ENCODE peak calls at places on chromosomes 2 and 18, in five cellular contexts. S is HCEC 1CT, E is upper lobe of right lung, D is WERI-Rb-1, H is neural progenitor cell. X is an unnamed sample.

GRCh38 chr2:60311524-60311923 is 241.9 kb downstream of the BCL11A start:
- DNase-seq in S (no peak), E (no peak), D (no peak), H (no peak), X (no peak)

GRCh38 chr2:225512469-225512868 is 113.0 kb downstream of the NYAP2 start:
- DNase-seq in S (no peak), E (no peak), D (no peak), H (no peak), X (no peak)

GRCh38 chr18:39675916-39676315 is 2110.3 kb upstream of the CELF4 start:
- DNase-seq in S (no peak), E (no peak), D (no peak), H (no peak), X (no peak)

GRCh38 chr2:196149926-196150325 is 21.5 kb downstream of the STK17B start:
- DNase-seq in S (no peak), E (no peak), D (no peak), H (no peak), X (no peak)

GRCh38 chr2:129712586-129712985 is 266.9 kb upstream of the RAB6C start:
- DNase-seq in S (no peak), E (no peak), D (no peak), H (no peak), X (no peak)

GRCh38 chr2:7882296-7882695 is 799.6 kb upstream of the ID2 start:
- DNase-seq in S (no peak), E (no peak), D (no peak), H (no peak), X (no peak)

GRCh38 chr18:76874643-76875389 is 52.5 kb downstream of the ZNF236 start:
- DNase-seq in S (no peak), E (no peak), D (peak), H (peak), X (no peak)

GRCh38 chr18:62522178-62522509 is 681 bp upstream of the ZCCHC2 start:
- DNase-seq in S (no peak), E (no peak), D (no peak), H (no peak), X (no peak)

GRCh38 chr2:218993345-218994315 is at the start of gene CRYBA2:
- DNase-seq in S (no peak), E (peak), D (no peak), H (peak), X (no peak)

GRCh38 chr2:4873328-4873727 is 818.9 kb upstream of the SOX11 start:
- DNase-seq in S (no peak), E (no peak), D (no peak), H (no peak), X (no peak)

GRCh38 chr2:60446413-60447358 is 106.8 kb downstream of the BCL11A start:
- DNase-seq in S (no peak), E (no peak), D (no peak), H (no peak), X (no peak)

GRCh38 chr2:214322662-214323061 is 88.2 kb upstream of the VWC2L start:
- DNase-seq in S (peak), E (no peak), D (no peak), H (no peak), X (no peak)

GRCh38 chr2:211623096-211623495 is 915.5 kb downstream of the ERBB4 start:
- DNase-seq in S (no peak), E (no peak), D (no peak), H (no peak), X (no peak)

GRCh38 chr18:48910972-48911545 is 39.7 kb downstream of the SMAD7 start:
- DNase-seq in S (no peak), E (no peak), D (no peak), H (no peak), X (no peak)

GRCh38 chr2:190819835-190820234 is 60.8 kb upstream of the GLS start:
- DNase-seq in S (peak), E (no peak), D (no peak), H (no peak), X (no peak)

GRCh38 chr2:36294290-36294689 is 61.3 kb upstream of the CRIM1 start:
- DNase-seq in S (no peak), E (no peak), D (no peak), H (no peak), X (no peak)

GRCh38 chr2:60064687-60065361 is 488.6 kb downstream of the BCL11A start:
- DNase-seq in S (no peak), E (no peak), D (peak), H (peak), X (no peak)

GRCh38 chr2:195543902-195544894 is 112.8 kb upstream of the SLC39A10 start:
- DNase-seq in S (peak), E (no peak), D (no peak), H (no peak), X (no peak)

GRCh38 chr2:202135111-202135874 is 62.2 kb downstream of the KIAA2012 start:
- DNase-seq in S (peak), E (no peak), D (no peak), H (no peak), X (no peak)

GRCh38 chr18:10085405-10085804 is 171.6 kb downstream of the VAPA start:
- DNase-seq in S (no peak), E (no peak), D (no peak), H (no peak), X (no peak)